ENCODE peak calls at places on chromosome 2, in nine cellular contexts. One of them, this sample, is unnamed.

GRCh38 chr2:104584393-104584792 is 269.5 kb upstream of the POU3F3 start:
- DNase-seq in CD4-positive, alpha-beta T cell: no peak
- DNase-seq in astrocyte of the spinal cord: no peak
- DNase-seq in choroid plexus epithelial cell: no peak
- DNase-seq in GM23338: peak; percentile 44
- DNase-seq in B cell: no peak
- DNase-seq in AG09319: no peak
- DNase-seq in K562: no peak
- DNase-seq in heart right ventricle: no peak
- DNase-seq in this sample: no peak

GRCh38 chr2:228840113-228840742 is 430.9 kb downstream of the PID1 start:
- DNase-seq in K562: no peak
- DNase-seq in AG09319: no peak
- DNase-seq in CD4-positive, alpha-beta T cell: no peak
- DNase-seq in astrocyte of the spinal cord: no peak
- DNase-seq in B cell: no peak
- DNase-seq in choroid plexus epithelial cell: no peak
- DNase-seq in heart right ventricle: no peak
- DNase-seq in GM23338: no peak
- DNase-seq in this sample: no peak

GRCh38 chr2:174561283-174562275 is 36.0 kb downstream of the WIPF1 start:
- DNase-seq in GM23338: no peak
- DNase-seq in astrocyte of the spinal cord: peak; percentile 75
- DNase-seq in heart right ventricle: peak; percentile 87
- DNase-seq in choroid plexus epithelial cell: peak; percentile 47
- DNase-seq in K562: no peak
- DNase-seq in AG09319: peak; percentile 66
- DNase-seq in B cell: no peak
- DNase-seq in CD4-positive, alpha-beta T cell: no peak
- DNase-seq in this sample: no peak

GRCh38 chr2:25756444-25757022 is 83.2 kb upstream of the DTNB start:
- DNase-seq in astrocyte of the spinal cord: peak; percentile 16
- DNase-seq in heart right ventricle: no peak
- DNase-seq in AG09319: no peak
- DNase-seq in K562: no peak
- DNase-seq in B cell: no peak
- DNase-seq in choroid plexus epithelial cell: no peak
- DNase-seq in GM23338: no peak
- DNase-seq in CD4-positive, alpha-beta T cell: no peak
- DNase-seq in this sample: no peak

GRCh38 chr2:86671304-86671981 is 47.8 kb upstream of the RNF103 start:
- DNase-seq in astrocyte of the spinal cord: peak; percentile 7
- DNase-seq in AG09319: no peak
- DNase-seq in heart right ventricle: peak; percentile 24
- DNase-seq in B cell: no peak
- DNase-seq in CD4-positive, alpha-beta T cell: no peak
- DNase-seq in K562: no peak
- DNase-seq in GM23338: no peak
- DNase-seq in choroid plexus epithelial cell: peak; percentile 61
- DNase-seq in this sample: no peak

GRCh38 chr2:15638720-15639119 is 47.1 kb downstream of the DDX1 start:
- DNase-seq in AG09319: no peak
- DNase-seq in heart right ventricle: no peak
- DNase-seq in CD4-positive, alpha-beta T cell: no peak
- DNase-seq in K562: no peak
- DNase-seq in astrocyte of the spinal cord: peak; percentile 25
- DNase-seq in GM23338: no peak
- DNase-seq in choroid plexus epithelial cell: peak; percentile 56
- DNase-seq in B cell: no peak
- DNase-seq in this sample: no peak

GRCh38 chr2:1339757-1340515 is 73.3 kb upstream of the TPO start:
- DNase-seq in GM23338: no peak
- DNase-seq in B cell: no peak
- DNase-seq in K562: no peak
- DNase-seq in heart right ventricle: no peak
- DNase-seq in astrocyte of the spinal cord: no peak
- DNase-seq in AG09319: no peak
- DNase-seq in choroid plexus epithelial cell: no peak
- DNase-seq in CD4-positive, alpha-beta T cell: no peak
- DNase-seq in this sample: no peak

GRCh38 chr2:226798422-226799210 is 1.0 kb downstream of the IRS1 start:
- DNase-seq in CD4-positive, alpha-beta T cell: no peak
- DNase-seq in GM23338: peak; percentile 75
- DNase-seq in astrocyte of the spinal cord: peak; percentile 79
- DNase-seq in B cell: peak; percentile 80
- DNase-seq in AG09319: no peak
- DNase-seq in K562: no peak
- DNase-seq in choroid plexus epithelial cell: peak; percentile 73
- DNase-seq in heart right ventricle: peak; percentile 23
- DNase-seq in this sample: peak; percentile 34

DNA sequence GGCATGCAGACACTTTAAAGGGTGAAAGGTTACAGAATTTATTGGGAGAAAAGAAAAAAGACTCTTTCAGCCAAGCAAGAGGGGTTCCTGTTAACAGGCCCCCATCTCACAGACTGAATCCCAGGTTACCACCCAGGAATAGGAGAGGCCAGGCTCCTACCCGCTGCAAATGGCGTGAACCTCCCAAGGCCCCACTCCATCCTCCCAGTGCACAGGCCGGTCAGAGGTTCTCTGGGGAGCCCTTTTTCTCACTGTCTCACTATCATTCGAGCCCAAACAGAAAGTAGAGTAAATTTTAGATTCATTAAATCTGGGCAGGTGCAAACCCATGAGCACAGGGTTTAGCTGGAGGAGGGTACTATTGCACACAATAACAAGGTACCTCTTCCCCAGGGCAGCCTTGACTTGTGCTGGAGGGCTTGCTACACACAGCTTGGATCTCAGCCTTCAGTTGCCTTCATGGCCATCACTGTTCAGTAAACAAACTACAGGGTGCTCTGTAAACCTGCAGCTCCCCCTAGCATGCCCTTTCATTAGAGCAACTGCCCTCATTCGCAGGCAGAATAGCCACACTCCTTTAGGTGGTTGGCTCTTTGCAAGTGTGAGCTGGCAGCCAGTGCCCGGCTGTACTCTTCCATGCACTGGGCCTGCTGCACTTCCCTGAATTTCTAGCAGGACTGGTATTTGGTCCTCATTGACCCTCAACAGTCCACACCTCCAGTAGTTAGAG is 7.3 kb upstream of the PLEK start:
- DNase-seq in GM23338: peak; percentile 85
- DNase-seq in B cell: peak; percentile 28
- DNase-seq in heart right ventricle: peak; percentile 48
- DNase-seq in choroid plexus epithelial cell: peak; percentile 76
- DNase-seq in AG09319: peak; percentile 41
- DNase-seq in K562: peak; percentile 21
- DNase-seq in CD4-positive, alpha-beta T cell: no peak
- DNase-seq in astrocyte of the spinal cord: peak; percentile 33
- DNase-seq in this sample: peak; percentile 57
- TF ChIP-seq CTCF in GM23338: peak; percentile 60
- TF ChIP-seq CTCF in B cell: peak; percentile 34
- TF ChIP-seq CTCF in heart right ventricle: peak; percentile 34
- TF ChIP-seq CTCF in choroid plexus epithelial cell: peak; percentile 75
- TF ChIP-seq CTCF in AG09319: peak; percentile 73
- TF ChIP-seq CTCF in K562: peak; percentile 82
- TF ChIP-seq CTCF in CD4-positive, alpha-beta T cell: no peak
- TF ChIP-seq CTCF in astrocyte of the spinal cord: peak; percentile 55
- TF ChIP-seq CTCF in this sample: no peak

GRCh38 chr2:170218931-170219330 is 41.0 kb downstream of the MYO3B start:
- DNase-seq in choroid plexus epithelial cell: no peak
- DNase-seq in CD4-positive, alpha-beta T cell: no peak
- DNase-seq in astrocyte of the spinal cord: no peak
- DNase-seq in B cell: no peak
- DNase-seq in GM23338: no peak
- DNase-seq in K562: no peak
- DNase-seq in heart right ventricle: no peak
- DNase-seq in AG09319: no peak
- DNase-seq in this sample: no peak

GRCh38 chr2:170222842-170223241 is 44.9 kb downstream of the MYO3B start:
- DNase-seq in CD4-positive, alpha-beta T cell: no peak
- DNase-seq in astrocyte of the spinal cord: no peak
- DNase-seq in choroid plexus epithelial cell: no peak
- DNase-seq in B cell: no peak
- DNase-seq in K562: no peak
- DNase-seq in heart right ventricle: no peak
- DNase-seq in AG09319: no peak
- DNase-seq in GM23338: no peak
- DNase-seq in this sample: no peak

GRCh38 chr2:170224692-170225091 is 46.7 kb downstream of the MYO3B start:
- DNase-seq in B cell: no peak
- DNase-seq in CD4-positive, alpha-beta T cell: no peak
- DNase-seq in astrocyte of the spinal cord: no peak
- DNase-seq in K562: no peak
- DNase-seq in choroid plexus epithelial cell: no peak
- DNase-seq in AG09319: no peak
- DNase-seq in GM23338: no peak
- DNase-seq in heart right ventricle: no peak
- DNase-seq in this sample: no peak

GRCh38 chr2:170221317-170222288 is 43.7 kb downstream of the MYO3B start:
- DNase-seq in heart right ventricle: no peak
- DNase-seq in GM23338: no peak
- DNase-seq in AG09319: no peak
- DNase-seq in CD4-positive, alpha-beta T cell: no peak
- DNase-seq in B cell: no peak
- DNase-seq in choroid plexus epithelial cell: peak; percentile 74
- DNase-seq in astrocyte of the spinal cord: peak; percentile 59
- DNase-seq in K562: no peak
- DNase-seq in this sample: no peak

DNA sequence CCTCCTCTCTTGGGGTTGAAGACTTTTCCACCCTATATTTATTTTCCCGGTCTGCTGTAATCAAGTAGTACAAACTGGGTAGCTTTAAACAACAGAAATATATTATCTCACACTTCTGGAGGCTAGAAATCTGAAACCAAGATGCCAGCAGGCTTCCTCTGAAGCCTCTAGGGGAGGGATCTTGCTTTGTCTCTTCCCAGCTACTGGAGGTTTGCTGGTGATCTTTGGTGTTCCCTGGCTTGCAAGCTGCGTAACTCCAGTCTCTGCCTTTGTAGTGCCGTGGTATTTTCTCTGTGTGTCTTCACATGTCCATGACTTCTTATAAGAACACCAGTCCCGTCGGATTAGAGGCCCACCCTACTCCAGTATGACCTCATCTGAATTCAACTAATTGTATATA is 44.4 kb downstream of the MYO3B start:
- DNase-seq in choroid plexus epithelial cell: peak; percentile 83
- DNase-seq in K562: no peak
- DNase-seq in B cell: no peak
- DNase-seq in heart right ventricle: no peak
- DNase-seq in GM23338: peak; percentile 33
- DNase-seq in AG09319: no peak
- DNase-seq in CD4-positive, alpha-beta T cell: no peak
- DNase-seq in astrocyte of the spinal cord: peak; percentile 49
- DNase-seq in this sample: no peak
- TF ChIP-seq CTCF in choroid plexus epithelial cell: peak; percentile 41
- TF ChIP-seq CTCF in K562: no peak
- TF ChIP-seq CTCF in B cell: no peak
- TF ChIP-seq CTCF in heart right ventricle: no peak
- TF ChIP-seq CTCF in GM23338: no peak
- TF ChIP-seq CTCF in AG09319: no peak
- TF ChIP-seq CTCF in CD4-positive, alpha-beta T cell: no peak
- TF ChIP-seq CTCF in astrocyte of the spinal cord: no peak
- TF ChIP-seq CTCF in this sample: no peak

GRCh38 chr2:44246436-44246835 is 28.8 kb upstream of the SLC3A1 start:
- DNase-seq in heart right ventricle: no peak
- DNase-seq in choroid plexus epithelial cell: peak; percentile 63
- DNase-seq in AG09319: no peak
- DNase-seq in GM23338: no peak
- DNase-seq in astrocyte of the spinal cord: no peak
- DNase-seq in CD4-positive, alpha-beta T cell: no peak
- DNase-seq in K562: no peak
- DNase-seq in B cell: no peak
- DNase-seq in this sample: no peak

GRCh38 chr2:44246840-44247369 is 28.4 kb upstream of the SLC3A1 start:
- DNase-seq in heart right ventricle: no peak
- DNase-seq in choroid plexus epithelial cell: no peak
- DNase-seq in GM23338: no peak
- DNase-seq in K562: no peak
- DNase-seq in B cell: no peak
- DNase-seq in AG09319: no peak
- DNase-seq in astrocyte of the spinal cord: no peak
- DNase-seq in CD4-positive, alpha-beta T cell: no peak
- DNase-seq in this sample: no peak

GRCh38 chr2:44250376-44250775 is 24.9 kb upstream of the SLC3A1 start:
- DNase-seq in K562: no peak
- DNase-seq in GM23338: no peak
- DNase-seq in astrocyte of the spinal cord: no peak
- DNase-seq in B cell: no peak
- DNase-seq in CD4-positive, alpha-beta T cell: no peak
- DNase-seq in AG09319: no peak
- DNase-seq in choroid plexus epithelial cell: no peak
- DNase-seq in heart right ventricle: no peak
- DNase-seq in this sample: no peak

GRCh38 chr2:44245068-44245861 is 30.0 kb upstream of the SLC3A1 start:
- DNase-seq in AG09319: no peak
- DNase-seq in K562: no peak
- DNase-seq in choroid plexus epithelial cell: no peak
- DNase-seq in CD4-positive, alpha-beta T cell: no peak
- DNase-seq in astrocyte of the spinal cord: no peak
- DNase-seq in heart right ventricle: no peak
- DNase-seq in GM23338: peak; percentile 21
- DNase-seq in B cell: no peak
- DNase-seq in this sample: no peak

DNA sequence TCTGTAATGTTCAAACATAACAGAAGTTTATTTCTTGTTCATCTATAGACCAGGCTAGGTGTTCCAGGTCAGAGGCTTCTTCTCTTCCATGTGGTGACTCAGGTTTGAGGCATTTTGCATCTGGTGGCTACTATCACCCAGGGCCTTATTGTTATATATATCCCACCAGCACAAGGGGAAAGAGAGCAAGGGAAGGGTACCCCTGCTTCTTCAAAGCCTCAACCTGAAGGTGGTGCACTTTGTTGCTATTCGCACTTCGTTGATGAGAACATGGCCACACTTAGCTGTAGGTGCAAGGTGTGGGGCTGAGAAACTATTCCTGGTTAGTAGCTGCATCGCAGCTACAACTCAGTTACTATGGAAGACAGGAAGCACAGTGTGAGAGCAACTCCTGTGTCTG is 27.4 kb upstream of the SLC3A1 start:
- DNase-seq in heart right ventricle: no peak
- DNase-seq in GM23338: peak; percentile 76
- DNase-seq in CD4-positive, alpha-beta T cell: no peak
- DNase-seq in B cell: no peak
- DNase-seq in K562: peak; percentile 23
- DNase-seq in choroid plexus epithelial cell: no peak
- DNase-seq in AG09319: no peak
- DNase-seq in astrocyte of the spinal cord: no peak
- DNase-seq in this sample: no peak
- TF ChIP-seq CTCF in heart right ventricle: no peak
- TF ChIP-seq CTCF in GM23338: peak; percentile 56
- TF ChIP-seq CTCF in CD4-positive, alpha-beta T cell: no peak
- TF ChIP-seq CTCF in B cell: no peak
- TF ChIP-seq CTCF in K562: peak; percentile 44
- TF ChIP-seq CTCF in choroid plexus epithelial cell: no peak
- TF ChIP-seq CTCF in AG09319: no peak
- TF ChIP-seq CTCF in astrocyte of the spinal cord: no peak
- TF ChIP-seq CTCF in this sample: no peak

GRCh38 chr2:108988796-108989713 is at the start of gene EDAR:
- DNase-seq in astrocyte of the spinal cord: peak; percentile 19
- DNase-seq in choroid plexus epithelial cell: peak; percentile 37
- DNase-seq in K562: no peak
- DNase-seq in heart right ventricle: peak; percentile 32
- DNase-seq in CD4-positive, alpha-beta T cell: peak; percentile 29
- DNase-seq in B cell: no peak
- DNase-seq in GM23338: peak; percentile 87
- DNase-seq in AG09319: no peak
- DNase-seq in this sample: peak; percentile 64

GRCh38 chr2:108982259-108982679 is 6.8 kb downstream of the EDAR start:
- DNase-seq in heart right ventricle: no peak
- DNase-seq in B cell: no peak
- DNase-seq in CD4-positive, alpha-beta T cell: no peak
- DNase-seq in K562: no peak
- DNase-seq in astrocyte of the spinal cord: no peak
- DNase-seq in AG09319: no peak
- DNase-seq in GM23338: no peak
- DNase-seq in choroid plexus epithelial cell: no peak
- DNase-seq in this sample: no peak

GRCh38 chr2:108988076-108988795 is 784 bp downstream of the EDAR start:
- DNase-seq in choroid plexus epithelial cell: no peak
- DNase-seq in B cell: no peak
- DNase-seq in K562: no peak
- DNase-seq in heart right ventricle: no peak
- DNase-seq in AG09319: no peak
- DNase-seq in GM23338: no peak
- DNase-seq in CD4-positive, alpha-beta T cell: no peak
- DNase-seq in astrocyte of the spinal cord: no peak
- DNase-seq in this sample: no peak

GRCh38 chr2:108983610-108984009 is 5.4 kb downstream of the EDAR start:
- DNase-seq in B cell: no peak
- DNase-seq in GM23338: no peak
- DNase-seq in CD4-positive, alpha-beta T cell: no peak
- DNase-seq in choroid plexus epithelial cell: no peak
- DNase-seq in AG09319: no peak
- DNase-seq in astrocyte of the spinal cord: no peak
- DNase-seq in heart right ventricle: no peak
- DNase-seq in K562: no peak
- DNase-seq in this sample: no peak

DNA sequence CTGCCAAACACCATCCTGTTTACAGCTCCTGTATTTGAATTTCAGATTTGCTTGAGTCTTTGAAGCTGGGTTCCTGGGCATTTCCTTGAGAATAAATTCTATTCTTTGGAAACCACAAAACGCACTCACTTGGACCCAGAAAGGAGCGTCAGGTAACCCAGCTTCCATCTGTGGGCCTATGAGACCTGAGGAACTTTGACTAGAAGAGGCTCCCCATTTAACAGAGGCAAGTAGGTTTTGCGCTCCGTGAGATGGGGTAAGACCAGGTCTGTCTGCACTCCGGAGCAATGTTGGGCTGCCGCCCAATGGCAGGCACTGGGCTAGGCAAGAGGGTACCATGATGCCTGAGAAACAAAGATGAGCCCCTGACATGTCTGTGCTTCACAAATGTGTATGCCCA is 1.9 kb downstream of the EDAR start:
- DNase-seq in astrocyte of the spinal cord: no peak
- DNase-seq in choroid plexus epithelial cell: no peak
- DNase-seq in GM23338: no peak
- DNase-seq in AG09319: no peak
- DNase-seq in B cell: no peak
- DNase-seq in K562: no peak
- DNase-seq in CD4-positive, alpha-beta T cell: peak; percentile 29
- DNase-seq in heart right ventricle: no peak
- DNase-seq in this sample: no peak
- TF ChIP-seq CTCF in astrocyte of the spinal cord: no peak
- TF ChIP-seq CTCF in choroid plexus epithelial cell: no peak
- TF ChIP-seq CTCF in GM23338: no peak
- TF ChIP-seq CTCF in AG09319: no peak
- TF ChIP-seq CTCF in B cell: no peak
- TF ChIP-seq CTCF in K562: no peak
- TF ChIP-seq CTCF in CD4-positive, alpha-beta T cell: peak; percentile 52
- TF ChIP-seq CTCF in heart right ventricle: no peak
- TF ChIP-seq CTCF in this sample: no peak